ENCODE peak calls at places on chromosomes 3 and 15, in six cellular contexts. One of them, this sample, is unnamed.

GRCh38 chr15:100309109-100309983 is 32.4 kb downstream of the ADAMTS17 start:
- DNase-seq in Calu3: no peak
- DNase-seq in activated T-helper 9 cell treated with anti-CD3 and anti-CD28 coated beads, Interleukin-2, amount 50 U/mL, for 16 hours: no peak
- DNase-seq in skeletal muscle cell: no peak
- DNase-seq in renal cortical epithelial cell: no peak
- DNase-seq in stimulated activated CD8-positive, alpha-beta memory T cell treated with anti-CD3 and anti-CD28 coated beads, Interleukin-15, amount 100 ng/mL, for 48 hours: no peak
- DNase-seq in this sample: no peak

GRCh38 chr15:94230886-94231727 is at the start of gene MCTP2:
- DNase-seq in Calu3: peak
- DNase-seq in activated T-helper 9 cell treated with anti-CD3 and anti-CD28 coated beads, Interleukin-2, amount 50 U/mL, for 16 hours: peak
- DNase-seq in skeletal muscle cell: no peak
- DNase-seq in renal cortical epithelial cell: peak
- DNase-seq in stimulated activated CD8-positive, alpha-beta memory T cell treated with anti-CD3 and anti-CD28 coated beads, Interleukin-15, amount 100 ng/mL, for 48 hours: peak
- DNase-seq in this sample: peak

GRCh38 chr3:142272200-142272891 is 47.0 kb upstream of the GK5 start:
- DNase-seq in Calu3: peak
- DNase-seq in activated T-helper 9 cell treated with anti-CD3 and anti-CD28 coated beads, Interleukin-2, amount 50 U/mL, for 16 hours: no peak
- DNase-seq in skeletal muscle cell: no peak
- DNase-seq in renal cortical epithelial cell: no peak
- DNase-seq in stimulated activated CD8-positive, alpha-beta memory T cell treated with anti-CD3 and anti-CD28 coated beads, Interleukin-15, amount 100 ng/mL, for 48 hours: no peak
- DNase-seq in this sample: peak

GRCh38 chr3:194062825-194063224 is 73.1 kb upstream of the HES1 start:
- DNase-seq in Calu3: no peak
- DNase-seq in activated T-helper 9 cell treated with anti-CD3 and anti-CD28 coated beads, Interleukin-2, amount 50 U/mL, for 16 hours: no peak
- DNase-seq in skeletal muscle cell: no peak
- DNase-seq in renal cortical epithelial cell: no peak
- DNase-seq in stimulated activated CD8-positive, alpha-beta memory T cell treated with anti-CD3 and anti-CD28 coated beads, Interleukin-15, amount 100 ng/mL, for 48 hours: no peak
- DNase-seq in this sample: no peak

GRCh38 chr3:186823391-186823790 is 17.1 kb upstream of the RFC4 start:
- DNase-seq in Calu3: no peak
- DNase-seq in activated T-helper 9 cell treated with anti-CD3 and anti-CD28 coated beads, Interleukin-2, amount 50 U/mL, for 16 hours: no peak
- DNase-seq in skeletal muscle cell: no peak
- DNase-seq in renal cortical epithelial cell: peak
- DNase-seq in stimulated activated CD8-positive, alpha-beta memory T cell treated with anti-CD3 and anti-CD28 coated beads, Interleukin-15, amount 100 ng/mL, for 48 hours: no peak
- DNase-seq in this sample: no peak

GRCh38 chr3:153289334-153289808 is 127.3 kb downstream of the RAP2B start:
- DNase-seq in Calu3: no peak
- DNase-seq in activated T-helper 9 cell treated with anti-CD3 and anti-CD28 coated beads, Interleukin-2, amount 50 U/mL, for 16 hours: no peak
- DNase-seq in skeletal muscle cell: no peak
- DNase-seq in renal cortical epithelial cell: peak
- DNase-seq in stimulated activated CD8-positive, alpha-beta memory T cell treated with anti-CD3 and anti-CD28 coated beads, Interleukin-15, amount 100 ng/mL, for 48 hours: no peak
- DNase-seq in this sample: no peak

GRCh38 chr3:1439395-1439794 is 346.6 kb downstream of the CNTN6 start:
- DNase-seq in Calu3: peak
- DNase-seq in activated T-helper 9 cell treated with anti-CD3 and anti-CD28 coated beads, Interleukin-2, amount 50 U/mL, for 16 hours: no peak
- DNase-seq in skeletal muscle cell: no peak
- DNase-seq in renal cortical epithelial cell: no peak
- DNase-seq in stimulated activated CD8-positive, alpha-beta memory T cell treated with anti-CD3 and anti-CD28 coated beads, Interleukin-15, amount 100 ng/mL, for 48 hours: no peak
- DNase-seq in this sample: no peak

GRCh38 chr15:89851665-89852341 is 37.2 kb upstream of the ANPEP start:
- DNase-seq in Calu3: no peak
- DNase-seq in activated T-helper 9 cell treated with anti-CD3 and anti-CD28 coated beads, Interleukin-2, amount 50 U/mL, for 16 hours: no peak
- DNase-seq in skeletal muscle cell: no peak
- DNase-seq in renal cortical epithelial cell: no peak
- DNase-seq in stimulated activated CD8-positive, alpha-beta memory T cell treated with anti-CD3 and anti-CD28 coated beads, Interleukin-15, amount 100 ng/mL, for 48 hours: no peak
- DNase-seq in this sample: no peak

GRCh38 chr3:126983653-126984390 is 907 bp downstream of the PLXNA1 start:
- DNase-seq in Calu3: peak
- DNase-seq in activated T-helper 9 cell treated with anti-CD3 and anti-CD28 coated beads, Interleukin-2, amount 50 U/mL, for 16 hours: peak
- DNase-seq in skeletal muscle cell: no peak
- DNase-seq in renal cortical epithelial cell: no peak
- DNase-seq in stimulated activated CD8-positive, alpha-beta memory T cell treated with anti-CD3 and anti-CD28 coated beads, Interleukin-15, amount 100 ng/mL, for 48 hours: peak
- DNase-seq in this sample: peak

GRCh38 chr3:53166781-53167291 is 5.8 kb downstream of the PRKCD start:
- DNase-seq in Calu3: no peak
- DNase-seq in activated T-helper 9 cell treated with anti-CD3 and anti-CD28 coated beads, Interleukin-2, amount 50 U/mL, for 16 hours: no peak
- DNase-seq in skeletal muscle cell: no peak
- DNase-seq in renal cortical epithelial cell: peak
- DNase-seq in stimulated activated CD8-positive, alpha-beta memory T cell treated with anti-CD3 and anti-CD28 coated beads, Interleukin-15, amount 100 ng/mL, for 48 hours: no peak
- DNase-seq in this sample: no peak

GRCh38 chr15:44729394-44729913 is 6.9 kb upstream of the TRIM69 start:
- DNase-seq in Calu3: no peak
- DNase-seq in activated T-helper 9 cell treated with anti-CD3 and anti-CD28 coated beads, Interleukin-2, amount 50 U/mL, for 16 hours: no peak
- DNase-seq in skeletal muscle cell: no peak
- DNase-seq in renal cortical epithelial cell: no peak
- DNase-seq in stimulated activated CD8-positive, alpha-beta memory T cell treated with anti-CD3 and anti-CD28 coated beads, Interleukin-15, amount 100 ng/mL, for 48 hours: no peak
- DNase-seq in this sample: no peak

GRCh38 chr3:127629462-127630403 is 748 bp downstream of the PODXL2 start:
- DNase-seq in Calu3: no peak
- DNase-seq in activated T-helper 9 cell treated with anti-CD3 and anti-CD28 coated beads, Interleukin-2, amount 50 U/mL, for 16 hours: peak
- DNase-seq in skeletal muscle cell: no peak
- DNase-seq in renal cortical epithelial cell: no peak
- DNase-seq in stimulated activated CD8-positive, alpha-beta memory T cell treated with anti-CD3 and anti-CD28 coated beads, Interleukin-15, amount 100 ng/mL, for 48 hours: no peak
- DNase-seq in this sample: no peak

GRCh38 chr3:45491344-45491743 is 103.0 kb downstream of the LARS2 start:
- DNase-seq in Calu3: no peak
- DNase-seq in activated T-helper 9 cell treated with anti-CD3 and anti-CD28 coated beads, Interleukin-2, amount 50 U/mL, for 16 hours: no peak
- DNase-seq in skeletal muscle cell: no peak
- DNase-seq in renal cortical epithelial cell: no peak
- DNase-seq in stimulated activated CD8-positive, alpha-beta memory T cell treated with anti-CD3 and anti-CD28 coated beads, Interleukin-15, amount 100 ng/mL, for 48 hours: peak
- DNase-seq in this sample: no peak

GRCh38 chr15:59152694-59153450 is 47.9 kb downstream of the CCNB2 start:
- DNase-seq in Calu3: no peak
- DNase-seq in activated T-helper 9 cell treated with anti-CD3 and anti-CD28 coated beads, Interleukin-2, amount 50 U/mL, for 16 hours: no peak
- DNase-seq in skeletal muscle cell: no peak
- DNase-seq in renal cortical epithelial cell: no peak
- DNase-seq in stimulated activated CD8-positive, alpha-beta memory T cell treated with anti-CD3 and anti-CD28 coated beads, Interleukin-15, amount 100 ng/mL, for 48 hours: no peak
- DNase-seq in this sample: no peak

GRCh38 chr3:135918600-135918999 is 46.9 kb upstream of the PPP2R3A start:
- DNase-seq in Calu3: no peak
- DNase-seq in activated T-helper 9 cell treated with anti-CD3 and anti-CD28 coated beads, Interleukin-2, amount 50 U/mL, for 16 hours: no peak
- DNase-seq in skeletal muscle cell: no peak
- DNase-seq in renal cortical epithelial cell: peak
- DNase-seq in stimulated activated CD8-positive, alpha-beta memory T cell treated with anti-CD3 and anti-CD28 coated beads, Interleukin-15, amount 100 ng/mL, for 48 hours: no peak
- DNase-seq in this sample: no peak

GRCh38 chr3:193701896-193702644 is 109.1 kb downstream of the OPA1 start:
- DNase-seq in Calu3: no peak
- DNase-seq in activated T-helper 9 cell treated with anti-CD3 and anti-CD28 coated beads, Interleukin-2, amount 50 U/mL, for 16 hours: no peak
- DNase-seq in skeletal muscle cell: no peak
- DNase-seq in renal cortical epithelial cell: peak
- DNase-seq in stimulated activated CD8-positive, alpha-beta memory T cell treated with anti-CD3 and anti-CD28 coated beads, Interleukin-15, amount 100 ng/mL, for 48 hours: no peak
- DNase-seq in this sample: no peak

GRCh38 chr3:23004971-23005370 is 198.2 kb upstream of the UBE2E2 start:
- DNase-seq in Calu3: peak
- DNase-seq in activated T-helper 9 cell treated with anti-CD3 and anti-CD28 coated beads, Interleukin-2, amount 50 U/mL, for 16 hours: no peak
- DNase-seq in skeletal muscle cell: peak
- DNase-seq in renal cortical epithelial cell: peak
- DNase-seq in stimulated activated CD8-positive, alpha-beta memory T cell treated with anti-CD3 and anti-CD28 coated beads, Interleukin-15, amount 100 ng/mL, for 48 hours: no peak
- DNase-seq in this sample: peak

GRCh38 chr3:292038-292437 is 95.5 kb downstream of the CHL1 start:
- DNase-seq in Calu3: no peak
- DNase-seq in activated T-helper 9 cell treated with anti-CD3 and anti-CD28 coated beads, Interleukin-2, amount 50 U/mL, for 16 hours: no peak
- DNase-seq in skeletal muscle cell: no peak
- DNase-seq in renal cortical epithelial cell: no peak
- DNase-seq in stimulated activated CD8-positive, alpha-beta memory T cell treated with anti-CD3 and anti-CD28 coated beads, Interleukin-15, amount 100 ng/mL, for 48 hours: no peak
- DNase-seq in this sample: no peak

GRCh38 chr15:25678498-25678865 is 184.6 kb downstream of the ATP10A start:
- DNase-seq in Calu3: no peak
- DNase-seq in activated T-helper 9 cell treated with anti-CD3 and anti-CD28 coated beads, Interleukin-2, amount 50 U/mL, for 16 hours: no peak
- DNase-seq in skeletal muscle cell: no peak
- DNase-seq in renal cortical epithelial cell: peak
- DNase-seq in stimulated activated CD8-positive, alpha-beta memory T cell treated with anti-CD3 and anti-CD28 coated beads, Interleukin-15, amount 100 ng/mL, for 48 hours: no peak
- DNase-seq in this sample: no peak

GRCh38 chr3:59081071-59081470 is 31.2 kb upstream of the CFAP20DC start:
- DNase-seq in Calu3: no peak
- DNase-seq in activated T-helper 9 cell treated with anti-CD3 and anti-CD28 coated beads, Interleukin-2, amount 50 U/mL, for 16 hours: no peak
- DNase-seq in skeletal muscle cell: no peak
- DNase-seq in renal cortical epithelial cell: no peak
- DNase-seq in stimulated activated CD8-positive, alpha-beta memory T cell treated with anti-CD3 and anti-CD28 coated beads, Interleukin-15, amount 100 ng/mL, for 48 hours: no peak
- DNase-seq in this sample: peak

GRCh38 chr3:159114582-159114981 is 312.7 kb downstream of the MFSD1 start:
- DNase-seq in Calu3: no peak
- DNase-seq in activated T-helper 9 cell treated with anti-CD3 and anti-CD28 coated beads, Interleukin-2, amount 50 U/mL, for 16 hours: no peak
- DNase-seq in skeletal muscle cell: no peak
- DNase-seq in renal cortical epithelial cell: no peak
- DNase-seq in stimulated activated CD8-positive, alpha-beta memory T cell treated with anti-CD3 and anti-CD28 coated beads, Interleukin-15, amount 100 ng/mL, for 48 hours: no peak
- DNase-seq in this sample: no peak

GRCh38 chr15:89784686-89784960 is 8.5 kb downstream of the MESP2 start:
- DNase-seq in Calu3: no peak
- DNase-seq in activated T-helper 9 cell treated with anti-CD3 and anti-CD28 coated beads, Interleukin-2, amount 50 U/mL, for 16 hours: no peak
- DNase-seq in skeletal muscle cell: no peak
- DNase-seq in renal cortical epithelial cell: no peak
- DNase-seq in stimulated activated CD8-positive, alpha-beta memory T cell treated with anti-CD3 and anti-CD28 coated beads, Interleukin-15, amount 100 ng/mL, for 48 hours: no peak
- DNase-seq in this sample: no peak

GRCh38 chr3:24128195-24129005 is 183.3 kb downstream of the NR1D2 start:
- DNase-seq in Calu3: no peak
- DNase-seq in activated T-helper 9 cell treated with anti-CD3 and anti-CD28 coated beads, Interleukin-2, amount 50 U/mL, for 16 hours: no peak
- DNase-seq in skeletal muscle cell: peak
- DNase-seq in renal cortical epithelial cell: peak
- DNase-seq in stimulated activated CD8-positive, alpha-beta memory T cell treated with anti-CD3 and anti-CD28 coated beads, Interleukin-15, amount 100 ng/mL, for 48 hours: no peak
- DNase-seq in this sample: peak

GRCh38 chr3:41893977-41894376 is 67.9 kb downstream of the ULK4 start:
- DNase-seq in Calu3: peak
- DNase-seq in activated T-helper 9 cell treated with anti-CD3 and anti-CD28 coated beads, Interleukin-2, amount 50 U/mL, for 16 hours: no peak
- DNase-seq in skeletal muscle cell: no peak
- DNase-seq in renal cortical epithelial cell: peak
- DNase-seq in stimulated activated CD8-positive, alpha-beta memory T cell treated with anti-CD3 and anti-CD28 coated beads, Interleukin-15, amount 100 ng/mL, for 48 hours: no peak
- DNase-seq in this sample: peak

This sample was measured in PC-9.